ENCODE peak calls at places on chromosomes 12 and 14, in six cellular contexts. U is stimulated activated CD4-positive, alpha-beta T cell treated with anti-CD3 and anti-CD28 coated beads, Interleukin-12 subunit alpha, Interleukin-12 subunit beta, amount 100 ng/mL, for 48 hours; F is A172; J is lower lobe of right lung; X is fibroblast of the aortic adventitia; W is heart left ventricle. R is an unnamed sample.

GRCh38 chr12:51814311-51815088 is 34.0 kb downstream of the FIGNL2 start:
- DNase-seq in U (peak; percentile 61), F (no peak), J (peak; percentile 89), X (peak; percentile 67), W (peak; percentile 91), R (peak; percentile 85)

GRCh38 chr14:100849432-100849831 is 23.5 kb downstream of the MEG3 start:
- DNase-seq in U (no peak), F (peak; percentile 10), J (no peak), X (peak; percentile 42), W (no peak), R (peak; percentile 1)

GRCh38 chr14:91063119-91063518 is 2.7 kb upstream of the RPS6KA5 start:
- DNase-seq in U (no peak), F (no peak), J (no peak), X (no peak), W (no peak), R (peak; percentile 28)

GRCh38 chr12:27999521-27999920 is 27.0 kb upstream of the PTHLH start:
- DNase-seq in U (no peak), F (no peak), J (no peak), X (peak; percentile 81), W (no peak), R (no peak)

GRCh38 chr12:4114986-4115385 is 158.6 kb upstream of the CCND2 start:
- DNase-seq in U (no peak), F (no peak), J (no peak), X (no peak), W (no peak), R (no peak)

GRCh38 chr12:117240356-117240755 is 50.1 kb upstream of the FBXO21 start:
- DNase-seq in U (no peak), F (no peak), J (no peak), X (no peak), W (no peak), R (no peak)

GRCh38 chr14:89921346-89921745 is 33.2 kb downstream of the EFCAB11 start:
- DNase-seq in U (no peak), F (no peak), J (no peak), X (no peak), W (no peak), R (no peak)

GRCh38 chr12:57553343-57554202 is 3.7 kb downstream of the KIF5A start:
- DNase-seq in U (no peak), F (no peak), J (no peak), X (no peak), W (no peak), R (no peak)

GRCh38 chr14:65791551-65791981 is 379.0 kb downstream of the FUT8 start:
- DNase-seq in U (no peak), F (peak; percentile 87), J (no peak), X (peak; percentile 70), W (no peak), R (peak; percentile 25)

GRCh38 chr14:69327507-69327906 is 67.5 kb downstream of the GALNT16 start:
- DNase-seq in U (no peak), F (no peak), J (no peak), X (no peak), W (no peak), R (no peak)

GRCh38 chr14:25116607-25117006 is 66.7 kb upstream of the STXBP6 start:
- DNase-seq in U (no peak), F (no peak), J (no peak), X (peak; percentile 26), W (no peak), R (no peak)